ENCODE peak calls at places on chromosomes 5 and 9, in ten cellular contexts. One of them, this sample, is unnamed.

GRCh38 chr5:153135416-153135815 is 355.1 kb upstream of the GRIA1 start:
- DNase-seq in colonic mucosa: no peak
- DNase-seq in WTC11: no peak
- DNase-seq in heart left ventricle: no peak
- DNase-seq in CD8-positive, alpha-beta T cell: no peak
- DNase-seq in cardiac muscle cell: no peak
- DNase-seq in IMR-90: no peak
- DNase-seq in hepatocyte: no peak
- DNase-seq in progenitor cell of endocrine pancreas: no peak
- DNase-seq in spleen: no peak
- DNase-seq in this sample: no peak

GRCh38 chr5:128093368-128093767 is 9.8 kb downstream of the SLC12A2 start:
- DNase-seq in WTC11: no peak
- DNase-seq in spleen: no peak
- DNase-seq in progenitor cell of endocrine pancreas: no peak
- DNase-seq in cardiac muscle cell: peak
- DNase-seq in heart left ventricle: no peak
- DNase-seq in IMR-90: no peak
- DNase-seq in CD8-positive, alpha-beta T cell: no peak
- DNase-seq in hepatocyte: no peak
- DNase-seq in colonic mucosa: no peak
- DNase-seq in this sample: no peak

GRCh38 chr5:174735498-174736350 is 11.3 kb downstream of the MSX2 start:
- DNase-seq in cardiac muscle cell: peak
- DNase-seq in WTC11: peak
- DNase-seq in hepatocyte: peak
- DNase-seq in progenitor cell of endocrine pancreas: no peak
- DNase-seq in colonic mucosa: no peak
- DNase-seq in CD8-positive, alpha-beta T cell: no peak
- DNase-seq in heart left ventricle: no peak
- DNase-seq in IMR-90: no peak
- DNase-seq in spleen: no peak
- DNase-seq in this sample: no peak

GRCh38 chr5:139457241-139457640 is 5.3 kb downstream of the ECSCR start:
- DNase-seq in colonic mucosa: no peak
- DNase-seq in hepatocyte: no peak
- DNase-seq in cardiac muscle cell: no peak
- DNase-seq in CD8-positive, alpha-beta T cell: no peak
- DNase-seq in IMR-90: no peak
- DNase-seq in heart left ventricle: no peak
- DNase-seq in WTC11: no peak
- DNase-seq in spleen: peak
- DNase-seq in progenitor cell of endocrine pancreas: no peak
- DNase-seq in this sample: no peak

GRCh38 chr5:175288048-175288621 is 155.8 kb downstream of the DRD1 start:
- DNase-seq in CD8-positive, alpha-beta T cell: no peak
- DNase-seq in spleen: no peak
- DNase-seq in colonic mucosa: no peak
- DNase-seq in hepatocyte: peak
- DNase-seq in heart left ventricle: no peak
- DNase-seq in WTC11: no peak
- DNase-seq in progenitor cell of endocrine pancreas: no peak
- DNase-seq in cardiac muscle cell: peak
- DNase-seq in IMR-90: peak
- DNase-seq in this sample: peak

GRCh38 chr5:91378683-91379601 is 4.2 kb downstream of the ARRDC3 start:
- DNase-seq in colonic mucosa: no peak
- DNase-seq in progenitor cell of endocrine pancreas: no peak
- DNase-seq in spleen: no peak
- DNase-seq in WTC11: no peak
- DNase-seq in CD8-positive, alpha-beta T cell: no peak
- DNase-seq in cardiac muscle cell: no peak
- DNase-seq in heart left ventricle: no peak
- DNase-seq in hepatocyte: no peak
- DNase-seq in IMR-90: no peak
- DNase-seq in this sample: no peak

GRCh38 chr5:133848306-133848924 is 120.0 kb downstream of the C5orf15 start:
- DNase-seq in cardiac muscle cell: no peak
- DNase-seq in IMR-90: no peak
- DNase-seq in spleen: no peak
- DNase-seq in heart left ventricle: no peak
- DNase-seq in hepatocyte: no peak
- DNase-seq in colonic mucosa: no peak
- DNase-seq in WTC11: no peak
- DNase-seq in CD8-positive, alpha-beta T cell: no peak
- DNase-seq in progenitor cell of endocrine pancreas: no peak
- DNase-seq in this sample: peak

GRCh38 chr9:91308144-91308543 is 53.6 kb downstream of the AUH start:
- DNase-seq in WTC11: no peak
- DNase-seq in IMR-90: no peak
- DNase-seq in CD8-positive, alpha-beta T cell: no peak
- DNase-seq in spleen: no peak
- DNase-seq in progenitor cell of endocrine pancreas: no peak
- DNase-seq in heart left ventricle: no peak
- DNase-seq in colonic mucosa: no peak
- DNase-seq in cardiac muscle cell: no peak
- DNase-seq in hepatocyte: no peak
- DNase-seq in this sample: no peak

GRCh38 chr9:78463750-78464149 is 166.8 kb downstream of the PSAT1 start:
- DNase-seq in WTC11: no peak
- DNase-seq in spleen: no peak
- DNase-seq in hepatocyte: no peak
- DNase-seq in colonic mucosa: no peak
- DNase-seq in cardiac muscle cell: no peak
- DNase-seq in IMR-90: no peak
- DNase-seq in heart left ventricle: no peak
- DNase-seq in CD8-positive, alpha-beta T cell: no peak
- DNase-seq in progenitor cell of endocrine pancreas: no peak
- DNase-seq in this sample: no peak
- TF ChIP-seq CTCF in WTC11: no peak
- TF ChIP-seq CTCF in spleen: no peak
- TF ChIP-seq CTCF in hepatocyte: no peak
- TF ChIP-seq CTCF in colonic mucosa: no peak
- TF ChIP-seq CTCF in cardiac muscle cell: no peak
- TF ChIP-seq CTCF in IMR-90: no peak
- TF ChIP-seq CTCF in heart left ventricle: no peak
- TF ChIP-seq CTCF in CD8-positive, alpha-beta T cell: no peak
- TF ChIP-seq CTCF in progenitor cell of endocrine pancreas: no peak
- TF ChIP-seq CTCF in this sample: no peak

GRCh38 chr9:97324954-97325353 is 17.5 kb downstream of the CCDC180 start:
- DNase-seq in heart left ventricle: no peak
- DNase-seq in IMR-90: no peak
- DNase-seq in cardiac muscle cell: no peak
- DNase-seq in hepatocyte: no peak
- DNase-seq in colonic mucosa: no peak
- DNase-seq in progenitor cell of endocrine pancreas: no peak
- DNase-seq in WTC11: no peak
- DNase-seq in CD8-positive, alpha-beta T cell: no peak
- DNase-seq in spleen: no peak
- DNase-seq in this sample: no peak
- TF ChIP-seq CTCF in heart left ventricle: no peak
- TF ChIP-seq CTCF in IMR-90: no peak
- TF ChIP-seq CTCF in cardiac muscle cell: no peak
- TF ChIP-seq CTCF in hepatocyte: no peak
- TF ChIP-seq CTCF in colonic mucosa: no peak
- TF ChIP-seq CTCF in progenitor cell of endocrine pancreas: no peak
- TF ChIP-seq CTCF in WTC11: no peak
- TF ChIP-seq CTCF in CD8-positive, alpha-beta T cell: no peak
- TF ChIP-seq CTCF in spleen: no peak
- TF ChIP-seq CTCF in this sample: no peak

GRCh38 chr9:115972802-115973201 is 180.8 kb upstream of the PAPPA start:
- DNase-seq in colonic mucosa: no peak
- DNase-seq in heart left ventricle: no peak
- DNase-seq in cardiac muscle cell: no peak
- DNase-seq in CD8-positive, alpha-beta T cell: no peak
- DNase-seq in WTC11: no peak
- DNase-seq in spleen: no peak
- DNase-seq in IMR-90: no peak
- DNase-seq in hepatocyte: no peak
- DNase-seq in progenitor cell of endocrine pancreas: no peak
- DNase-seq in this sample: no peak
- TF ChIP-seq CTCF in colonic mucosa: no peak
- TF ChIP-seq CTCF in heart left ventricle: no peak
- TF ChIP-seq CTCF in cardiac muscle cell: no peak
- TF ChIP-seq CTCF in CD8-positive, alpha-beta T cell: no peak
- TF ChIP-seq CTCF in WTC11: no peak
- TF ChIP-seq CTCF in spleen: no peak
- TF ChIP-seq CTCF in IMR-90: no peak
- TF ChIP-seq CTCF in hepatocyte: no peak
- TF ChIP-seq CTCF in progenitor cell of endocrine pancreas: no peak
- TF ChIP-seq CTCF in this sample: no peak

GRCh38 chr9:89309166-89309565 is 1.8 kb upstream of the CKS2 start:
- DNase-seq in spleen: peak
- DNase-seq in heart left ventricle: no peak
- DNase-seq in CD8-positive, alpha-beta T cell: no peak
- DNase-seq in cardiac muscle cell: no peak
- DNase-seq in colonic mucosa: no peak
- DNase-seq in IMR-90: no peak
- DNase-seq in progenitor cell of endocrine pancreas: no peak
- DNase-seq in hepatocyte: no peak
- DNase-seq in WTC11: no peak
- DNase-seq in this sample: no peak

GRCh38 chr9:89309608-89310485 is 1.1 kb upstream of the CKS2 start:
- DNase-seq in progenitor cell of endocrine pancreas: no peak
- DNase-seq in WTC11: no peak
- DNase-seq in heart left ventricle: no peak
- DNase-seq in spleen: no peak
- DNase-seq in cardiac muscle cell: peak
- DNase-seq in IMR-90: no peak
- DNase-seq in colonic mucosa: peak
- DNase-seq in CD8-positive, alpha-beta T cell: no peak
- DNase-seq in hepatocyte: peak
- DNase-seq in this sample: no peak

GRCh38 chr9:89305868-89306267 is 5.1 kb upstream of the CKS2 start:
- DNase-seq in IMR-90: no peak
- DNase-seq in CD8-positive, alpha-beta T cell: no peak
- DNase-seq in heart left ventricle: no peak
- DNase-seq in hepatocyte: no peak
- DNase-seq in WTC11: no peak
- DNase-seq in colonic mucosa: no peak
- DNase-seq in cardiac muscle cell: no peak
- DNase-seq in progenitor cell of endocrine pancreas: no peak
- DNase-seq in spleen: no peak
- DNase-seq in this sample: no peak

GRCh38 chr9:89304479-89305188 is 6.4 kb upstream of the CKS2 start:
- DNase-seq in IMR-90: no peak
- DNase-seq in WTC11: no peak
- DNase-seq in CD8-positive, alpha-beta T cell: no peak
- DNase-seq in cardiac muscle cell: peak
- DNase-seq in colonic mucosa: no peak
- DNase-seq in heart left ventricle: no peak
- DNase-seq in hepatocyte: peak
- DNase-seq in progenitor cell of endocrine pancreas: no peak
- DNase-seq in spleen: no peak
- DNase-seq in this sample: no peak
- TF ChIP-seq CTCF in IMR-90: no peak
- TF ChIP-seq CTCF in WTC11: no peak
- TF ChIP-seq CTCF in CD8-positive, alpha-beta T cell: no peak
- TF ChIP-seq CTCF in cardiac muscle cell: no peak
- TF ChIP-seq CTCF in colonic mucosa: no peak
- TF ChIP-seq CTCF in heart left ventricle: no peak
- TF ChIP-seq CTCF in hepatocyte: no peak
- TF ChIP-seq CTCF in progenitor cell of endocrine pancreas: no peak
- TF ChIP-seq CTCF in spleen: no peak
- TF ChIP-seq CTCF in this sample: no peak

GRCh38 chr5:78127875-78128274 is 166.6 kb downstream of the AP3B1 start:
- DNase-seq in WTC11: peak
- DNase-seq in hepatocyte: no peak
- DNase-seq in IMR-90: no peak
- DNase-seq in cardiac muscle cell: no peak
- DNase-seq in spleen: no peak
- DNase-seq in heart left ventricle: no peak
- DNase-seq in CD8-positive, alpha-beta T cell: no peak
- DNase-seq in progenitor cell of endocrine pancreas: no peak
- DNase-seq in colonic mucosa: no peak
- DNase-seq in this sample: no peak
- TF ChIP-seq CTCF in WTC11: peak
- TF ChIP-seq CTCF in hepatocyte: peak
- TF ChIP-seq CTCF in IMR-90: no peak
- TF ChIP-seq CTCF in cardiac muscle cell: no peak
- TF ChIP-seq CTCF in spleen: no peak
- TF ChIP-seq CTCF in heart left ventricle: peak
- TF ChIP-seq CTCF in CD8-positive, alpha-beta T cell: no peak
- TF ChIP-seq CTCF in progenitor cell of endocrine pancreas: peak
- TF ChIP-seq CTCF in colonic mucosa: no peak
- TF ChIP-seq CTCF in this sample: no peak